ENCODE peak calls at places on chromosomes 5 and 9, in six cellular contexts. W is PC-9, I is fibroblast of the aortic adventitia, F is IMR-90, P is transverse colon, U is lower leg skin. G is an unnamed sample.

GRCh38 chr5:136014049-136014516 is 14.7 kb upstream of the TGFBI start:
- DNase-seq in W (no peak), I (peak), F (no peak), P (no peak), U (peak), G (peak)

GRCh38 chr9:36191290-36191645 is 547 bp downstream of the CLTA start:
- DNase-seq in W (no peak), I (peak), F (no peak), P (peak), U (peak), G (peak)

GRCh38 chr9:76704601-76705204 is 59.5 kb upstream of the PCA3 start:
- DNase-seq in W (peak), I (peak), F (peak), P (no peak), U (no peak), G (peak)

GRCh38 chr5:137566118-137566541 is 67.0 kb upstream of the SPOCK1 start:
- DNase-seq in W (no peak), I (no peak), F (peak), P (no peak), U (no peak), G (peak)

GRCh38 chr5:97355775-97356174 is 172.7 kb upstream of the RIOK2 start:
- DNase-seq in W (no peak), I (no peak), F (no peak), P (no peak), U (no peak), G (no peak)

GRCh38 chr9:88965473-88965872 is 25.8 kb upstream of the S1PR3 start:
- DNase-seq in W (no peak), I (no peak), F (no peak), P (no peak), U (peak), G (no peak)

GRCh38 chr5:17218353-17219005 is 1.0 kb downstream of the BASP1 start:
- DNase-seq in W (no peak), I (peak), F (peak), P (peak), U (peak), G (peak)

GRCh38 chr5:80136751-80137272 is 101.7 kb downstream of the THBS4 start:
- DNase-seq in W (no peak), I (no peak), F (no peak), P (no peak), U (peak), G (no peak)

GRCh38 chr9:77455312-77455927 is 192.7 kb downstream of the GNA14 start:
- DNase-seq in W (no peak), I (no peak), F (no peak), P (peak), U (no peak), G (no peak)

GRCh38 chr5:56328753-56329560 is 95.8 kb upstream of the ANKRD55 start:
- DNase-seq in W (peak), I (no peak), F (peak), P (no peak), U (no peak), G (peak)

GRCh38 chr9:107630141-107630540 is 140.6 kb upstream of the KLF4 start:
- DNase-seq in W (no peak), I (no peak), F (no peak), P (no peak), U (no peak), G (no peak)

GRCh38 chr5:172540099-172540870 is 86.0 kb upstream of the SH3PXD2B start:
- DNase-seq in W (no peak), I (no peak), F (no peak), P (no peak), U (peak), G (no peak)

GRCh38 chr9:14687042-14687719 is 6.1 kb downstream of the ZDHHC21 start:
- DNase-seq in W (no peak), I (peak), F (peak), P (no peak), U (no peak), G (peak)

GRCh38 chr5:6557807-6558575 is 74.9 kb downstream of the NSUN2 start:
- DNase-seq in W (no peak), I (no peak), F (no peak), P (no peak), U (peak), G (no peak)
- TF ChIP-seq CTCF in W (no peak), I (no peak), F (no peak), P (no peak), U (no peak), G (no peak)

GRCh38 chr5:35617060-35617434 is 616 bp upstream of the SPEF2 start:
- DNase-seq in W (no peak), I (no peak), F (no peak), P (no peak), U (no peak), G (no peak)
- H3K4me3 ChIP-seq in W (peak), I (peak), F (peak), P (peak), U (no peak), G (peak)

DNA sequence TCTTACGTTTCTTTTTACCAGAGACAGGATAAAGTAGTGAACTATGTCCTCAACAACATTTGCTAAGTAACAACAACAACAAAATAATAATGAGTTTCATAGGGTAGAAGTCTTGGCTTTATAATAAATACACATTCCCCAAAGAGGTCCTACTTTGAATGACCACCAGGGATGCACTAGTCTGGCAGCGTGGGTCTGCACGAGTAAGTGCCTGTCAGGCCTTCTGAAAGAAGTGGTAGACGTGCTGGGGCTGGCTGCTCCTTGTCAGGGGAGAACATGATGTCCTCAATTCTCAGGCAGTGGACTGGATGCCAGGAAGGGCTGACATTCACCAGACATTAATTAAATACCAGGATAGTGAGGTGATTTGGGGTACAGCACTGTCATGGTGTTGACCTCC is 331.1 kb downstream of the TMEM38B start:
- DNase-seq in W (no peak), I (no peak), F (no peak), P (no peak), U (no peak), G (no peak)
- TF ChIP-seq CTCF in W (no peak), I (no peak), F (no peak), P (no peak), U (no peak), G (no peak)

DNA sequence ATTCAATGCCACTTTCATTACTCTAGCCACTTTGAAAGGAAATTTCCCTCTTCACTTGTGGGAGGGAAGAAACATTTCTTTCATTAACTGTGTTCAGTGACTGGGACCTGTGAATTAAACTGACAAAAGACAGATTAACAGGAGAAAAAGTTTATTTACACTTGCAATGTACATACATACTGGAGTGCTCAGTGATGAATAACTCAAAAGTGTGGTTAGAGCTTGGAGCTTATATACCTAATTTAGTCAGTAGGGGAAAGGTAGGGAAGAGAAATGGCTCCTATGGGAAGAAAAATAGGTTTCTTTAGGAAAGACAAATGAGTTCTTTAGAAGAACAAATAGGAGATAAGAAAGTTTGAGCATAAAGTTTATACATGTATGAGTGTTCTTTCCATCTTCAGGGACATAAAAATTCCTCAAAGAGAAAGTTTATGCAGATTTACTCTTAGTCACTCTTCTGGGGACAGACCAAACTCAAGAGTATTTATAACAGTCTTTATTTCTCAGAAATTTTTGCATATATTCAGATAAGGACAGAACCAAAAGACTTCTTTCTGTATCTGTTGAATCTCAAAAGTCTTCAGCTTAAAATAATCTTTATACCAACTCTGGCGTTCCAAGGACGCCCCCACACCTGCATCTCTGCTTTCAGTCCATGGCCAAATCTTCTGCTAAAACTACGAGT is 120.0 kb upstream of the RAI14 start:
- DNase-seq in W (peak), I (no peak), F (peak), P (no peak), U (no peak), G (peak)
- H3K4me3 ChIP-seq in W (no peak), I (no peak), F (no peak), P (no peak), U (no peak), G (no peak)

GRCh38 chr5:76926329-76927105 is 26.3 kb upstream of the CRHBP start:
- DNase-seq in W (no peak), I (no peak), F (no peak), P (no peak), U (no peak), G (peak)
- TF ChIP-seq CTCF in W (no peak), I (no peak), F (no peak), P (no peak), U (no peak), G (no peak)

GRCh38 chr5:9545959-9546851 is at the start of gene SEMA5A:
- DNase-seq in W (peak), I (peak), F (peak), P (peak), U (peak), G (peak)
- H3K4me3 ChIP-seq in W (peak), I (peak), F (peak), P (peak), U (peak), G (peak)

DNA sequence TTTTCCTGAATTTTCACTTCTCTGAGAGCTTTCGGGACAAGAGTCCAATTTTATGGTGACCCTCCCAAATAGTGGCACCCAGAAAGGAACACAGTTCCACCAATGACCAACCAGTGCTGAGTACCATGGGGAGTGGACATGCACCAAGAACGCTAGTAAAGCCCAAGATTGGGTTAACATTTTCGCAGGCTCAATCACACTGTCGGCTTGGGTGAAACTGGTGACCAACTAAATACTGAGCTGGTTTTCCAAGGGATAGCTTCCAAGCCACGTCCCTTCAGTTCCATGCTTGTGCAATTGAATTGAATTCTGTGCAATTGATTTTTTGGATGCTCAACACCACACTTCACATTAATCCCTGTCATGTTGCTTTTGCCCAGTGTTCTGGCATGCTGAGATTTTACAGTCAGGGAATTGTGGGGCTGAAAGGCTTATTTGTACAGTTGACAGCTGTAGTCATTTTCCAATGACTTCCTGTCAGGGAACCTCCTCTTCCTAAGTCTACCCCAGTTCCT is 37.6 kb upstream of the TRMT10B start:
- DNase-seq in W (no peak), I (no peak), F (no peak), P (no peak), U (no peak), G (no peak)
- TF ChIP-seq CTCF in W (no peak), I (no peak), F (no peak), P (no peak), U (no peak), G (no peak)